ENCODE peak calls at places on chromosomes 5 and 9, in eight cellular contexts. U, W, Q, K, E, Z, S and D are unnamed samples. For H3K9me3, the result is how much of the 10 kb centered on the place peaks cover.

GRCh38 chr5:119389288-119390065 is 33.7 kb downstream of the TNFAIP8 start:
- DNase-seq in U (no peak), W (no peak), Q (peak), K (no peak), E (no peak), Z (no peak), S (no peak), D (no peak)

GRCh38 chr5:177468329-177469058 is 4.9 kb downstream of the DBN1 start:
- DNase-seq in U (no peak), W (no peak), Q (peak), K (no peak), E (no peak), Z (peak), S (no peak), D (no peak)

GRCh38 chr5:61575103-61575502 is 243.0 kb downstream of the ZSWIM6 start:
- DNase-seq in U (peak), W (no peak), Q (peak), K (no peak), E (no peak), Z (no peak), S (no peak), D (no peak)

GRCh38 chr9:106868565-106868964 is 5.6 kb downstream of the ZNF462 start:
- DNase-seq in U (no peak), W (no peak), Q (peak), K (no peak), E (no peak), Z (no peak), S (no peak), D (no peak)

GRCh38 chr5:54676466-54676865 is 158.9 kb downstream of the SNX18 start:
- DNase-seq in U (no peak), W (no peak), Q (no peak), K (no peak), E (no peak), Z (peak), S (no peak), D (no peak)

GRCh38 chr5:161545701-161546462 is 643 bp downstream of the GABRB2 start:
- DNase-seq in U (no peak), W (no peak), Q (no peak), K (no peak), E (no peak), Z (no peak), S (no peak), D (no peak)

GRCh38 chr9:121748080-121748479 is 96.6 kb downstream of the DAB2IP start:
- DNase-seq in U (no peak), W (no peak), Q (peak), K (no peak), E (no peak), Z (no peak), S (peak), D (no peak)

GRCh38 chr5:55037046-55037771 is 13.2 kb downstream of the GZMK start:
- DNase-seq in U (no peak), W (no peak), Q (peak), K (no peak), E (no peak), Z (no peak), S (peak), D (peak)

GRCh38 chr9:88251903-88252302 is 113.6 kb upstream of the SPATA31C2 start:
- DNase-seq in U (no peak), W (no peak), Q (no peak), K (no peak), E (no peak), Z (no peak), S (no peak), D (no peak)
- H3K9me3 ChIP-seq in U (under half), W (under half), Q (under half), K (under half), E (under half), Z (under half), S (under half), D (under half)

GRCh38 chr9:136759001-136759400 is 958 bp upstream of the LCN8 start:
- DNase-seq in U (no peak), W (peak), Q (no peak), K (no peak), E (peak), Z (peak), S (no peak), D (no peak)
- H3K4me3 ChIP-seq in U (no peak), W (no peak), Q (no peak), K (no peak), E (no peak), Z (no peak), S (no peak), D (no peak)

GRCh38 chr5:150119421-150120061 is 33.2 kb upstream of the CSF1R start:
- DNase-seq in U (no peak), W (no peak), Q (no peak), K (peak), E (peak), Z (no peak), S (no peak), D (no peak)

GRCh38 chr5:150122158-150122510 is 33.5 kb downstream of the PDGFRB start:
- DNase-seq in U (no peak), W (no peak), Q (peak), K (peak), E (peak), Z (no peak), S (no peak), D (peak)

GRCh38 chr5:150120062-150120441 is 33.7 kb upstream of the CSF1R start:
- DNase-seq in U (no peak), W (no peak), Q (no peak), K (no peak), E (no peak), Z (no peak), S (no peak), D (no peak)

GRCh38 chr5:150121448-150122157 is 34.0 kb downstream of the PDGFRB start:
- DNase-seq in U (no peak), W (no peak), Q (no peak), K (peak), E (peak), Z (no peak), S (no peak), D (no peak)

DNA sequence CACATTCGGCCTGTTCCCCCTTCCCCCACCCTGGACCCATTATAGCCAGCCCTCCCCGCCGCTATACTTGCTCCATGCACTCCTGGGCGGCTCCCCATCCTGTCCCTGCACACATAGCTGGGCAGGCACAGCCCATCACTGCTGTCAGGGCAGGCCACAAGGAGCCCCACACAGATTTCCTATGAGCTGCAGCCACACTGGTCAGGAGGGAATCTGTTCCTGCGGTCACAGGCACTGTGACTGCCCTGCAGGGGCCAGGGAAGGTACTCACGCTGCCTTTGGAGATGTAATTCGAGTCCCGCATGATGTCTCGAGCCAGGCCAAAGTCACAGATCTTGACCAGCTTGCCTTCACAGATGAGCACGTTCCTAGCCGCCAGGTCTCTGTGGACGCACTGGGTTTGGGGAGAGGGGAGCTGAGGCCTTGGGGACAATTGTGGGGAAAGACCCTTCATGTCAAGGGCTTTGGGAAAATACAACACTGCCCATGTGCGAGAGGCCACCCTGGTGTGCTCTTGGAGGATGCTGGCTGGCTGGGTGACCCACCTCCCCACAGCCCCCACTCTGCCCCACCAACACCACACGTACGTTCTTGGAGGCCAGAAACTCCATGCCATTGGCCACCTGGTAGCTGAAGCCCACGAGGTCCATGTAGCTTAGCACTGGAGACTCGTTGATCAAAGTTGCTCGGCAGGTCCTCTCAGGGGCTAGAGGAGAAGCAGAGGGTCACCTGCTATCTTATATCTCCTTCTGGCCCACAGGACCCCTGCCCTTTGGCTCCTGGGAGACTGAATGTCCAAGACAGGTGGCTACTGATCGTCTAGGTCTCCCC is 34.5 kb upstream of the CSF1R start:
- DNase-seq in U (no peak), W (no peak), Q (no peak), K (peak), E (no peak), Z (no peak), S (no peak), D (no peak)
- H3K27ac ChIP-seq in U (no peak), W (no peak), Q (no peak), K (no peak), E (no peak), Z (no peak), S (no peak), D (no peak)

GRCh38 chr5:148685520-148686134 is 31.3 kb upstream of the HTR4 start:
- DNase-seq in U (no peak), W (no peak), Q (peak), K (no peak), E (no peak), Z (no peak), S (no peak), D (no peak)

GRCh38 chr5:148687427-148687826 is 33.1 kb upstream of the HTR4 start:
- DNase-seq in U (no peak), W (no peak), Q (peak), K (no peak), E (no peak), Z (no peak), S (no peak), D (peak)

GRCh38 chr5:148682283-148683026 is 28.1 kb upstream of the HTR4 start:
- DNase-seq in U (no peak), W (no peak), Q (no peak), K (no peak), E (no peak), Z (no peak), S (no peak), D (no peak)

GRCh38 chr5:148683651-148684050 is 29.3 kb upstream of the HTR4 start:
- DNase-seq in U (no peak), W (no peak), Q (no peak), K (no peak), E (no peak), Z (no peak), S (no peak), D (no peak)

GRCh38 chr5:148684528-148684927 is 30.2 kb upstream of the HTR4 start:
- DNase-seq in U (no peak), W (no peak), Q (no peak), K (no peak), E (no peak), Z (no peak), S (no peak), D (no peak)
- H3K9me3 ChIP-seq in U (under half), W (under half), Q (under half), K (under half), E (under half), Z (under half), S (under half), D (under half)

GRCh38 chr9:70760228-70760627 is 345.8 kb upstream of the KLF9 start:
- DNase-seq in U (no peak), W (no peak), Q (no peak), K (no peak), E (no peak), Z (no peak), S (no peak), D (no peak)
- H3K4me3 ChIP-seq in U (no peak), W (no peak), Q (no peak), K (no peak), E (no peak), Z (no peak), S (no peak), D (no peak)

DNA sequence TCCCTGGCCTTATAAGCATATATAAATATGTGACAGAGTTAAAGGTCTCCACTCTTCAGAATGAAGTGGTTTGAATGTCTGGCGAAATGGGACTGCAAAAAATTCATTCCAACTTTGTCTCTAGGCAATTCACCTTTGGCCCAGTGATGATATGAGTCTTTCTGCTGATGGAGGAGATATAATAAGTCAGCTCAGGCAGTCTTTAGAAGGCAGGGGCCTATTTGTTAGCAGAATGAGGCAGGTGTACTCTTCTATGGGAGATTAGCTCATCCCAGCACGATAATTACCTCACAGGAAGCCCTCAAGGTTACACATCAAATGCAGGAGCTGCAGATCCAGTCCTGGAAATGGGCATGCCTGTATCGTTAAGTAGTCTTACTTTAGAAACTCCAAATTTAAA is 300.5 kb downstream of the NR2F1-AS1 start:
- DNase-seq in U (no peak), W (no peak), Q (no peak), K (no peak), E (no peak), Z (no peak), S (no peak), D (no peak)
- H3K27ac ChIP-seq in U (no peak), W (no peak), Q (no peak), K (no peak), E (no peak), Z (no peak), S (no peak), D (no peak)

DNA sequence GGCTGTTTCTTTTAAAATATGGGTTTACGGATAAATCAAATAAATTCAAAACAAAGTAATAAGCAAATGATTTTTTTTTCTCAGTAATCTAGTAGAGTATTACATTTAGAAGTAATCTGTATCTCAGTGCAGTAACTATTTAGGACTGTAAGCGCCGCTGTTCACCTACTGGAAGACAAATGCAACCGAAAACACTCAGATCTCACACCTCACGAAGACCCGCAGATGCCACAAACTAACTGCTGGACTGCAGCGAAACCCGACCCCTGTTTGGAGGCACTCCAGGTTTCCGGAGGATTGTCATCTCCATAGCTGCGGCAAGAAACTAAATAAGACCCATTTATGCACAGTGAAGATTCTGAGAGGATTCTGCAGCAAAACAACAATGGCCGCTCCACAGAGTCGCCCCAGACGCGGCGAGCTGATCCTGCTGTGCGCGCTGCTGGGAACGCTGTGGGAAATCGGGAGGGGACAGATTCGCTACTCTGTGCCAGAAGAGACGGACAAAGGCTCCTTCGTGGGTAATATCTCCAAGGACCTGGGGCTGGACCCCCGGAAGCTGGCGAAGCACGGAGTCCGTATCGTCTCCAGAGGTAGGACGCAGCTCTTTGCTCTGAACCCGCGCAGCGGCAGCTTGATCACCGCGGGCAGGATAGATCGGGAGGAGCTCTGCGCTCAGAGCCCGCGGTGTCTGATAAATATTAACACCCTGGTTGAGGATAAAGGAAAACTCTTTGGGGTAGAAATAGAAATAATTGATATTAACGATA is at the start of gene PCDHGA8:
- DNase-seq in U (no peak), W (no peak), Q (peak), K (no peak), E (no peak), Z (no peak), S (no peak), D (no peak)
- H3K9me3 ChIP-seq in U (half or more), W (under half), Q (under half), K (under half), E (under half), Z (under half), S (under half), D (under half)

GRCh38 chr9:130998596-130999264 is 10.2 kb upstream of the LAMC3 start:
- DNase-seq in U (no peak), W (no peak), Q (peak), K (no peak), E (no peak), Z (peak), S (no peak), D (no peak)
- H3K4me3 ChIP-seq in U (no peak), W (no peak), Q (no peak), K (no peak), E (no peak), Z (no peak), S (no peak), D (no peak)